ENCODE peak calls at places on chromosomes 12 and 14, in eight cellular contexts. Q is stimulated activated CD4-positive, alpha-beta T cell treated with anti-CD3 and anti-CD28 coated beads, Interleukin-12 subunit alpha, Interleukin-12 subunit beta, amount 100 ng/mL, for 48 hours; U is T-helper 2 cell; I is tibial nerve; H is ELR; K is fibroblast of mammary gland; A is gastrocnemius medialis; J is AG09309. P is an unnamed sample.

GRCh38 chr14:56120091-56120632 is 2.0 kb downstream of the PELI2 start:
- DNase-seq in J (no peak), Q (no peak), H (no peak), I (no peak), K (peak), U (no peak), A (no peak), P (no peak)

GRCh38 chr12:89451876-89452275 is 72.7 kb downstream of the GALNT4 start:
- DNase-seq in J (peak), K (peak), A (no peak), I (no peak), U (no peak), Q (no peak), H (peak), P (peak)

GRCh38 chr12:109544955-109545531 is 28.3 kb downstream of the MMAB start:
- DNase-seq in U (no peak), A (peak), Q (no peak), I (no peak), J (no peak), H (peak), K (peak), P (no peak)

GRCh38 chr12:101108130-101108529 is 101.9 kb downstream of the SLC5A8 start:
- DNase-seq in A (no peak), U (no peak), J (no peak), I (no peak), Q (no peak), H (no peak), K (no peak), P (no peak)

GRCh38 chr14:104730504-104730903 is 6.5 kb downstream of the ADSS1 start:
- DNase-seq in I (no peak), A (no peak), K (no peak), H (no peak), U (no peak), J (no peak), Q (no peak), P (no peak)

GRCh38 chr14:98792171-98792570 is 479.8 kb downstream of the BCL11B start:
- DNase-seq in K (no peak), Q (no peak), I (no peak), J (no peak), A (no peak), U (no peak), H (no peak), P (no peak)

GRCh38 chr12:102816816-102817434 is 100.1 kb downstream of the PAH start:
- DNase-seq in H (peak), K (peak), A (no peak), J (no peak), U (no peak), I (no peak), Q (no peak), P (peak)

GRCh38 chr12:12606793-12607589 is 4.7 kb upstream of the CREBL2 start:
- DNase-seq in I (no peak), A (no peak), H (peak), K (peak), Q (no peak), U (no peak), J (no peak), P (no peak)

GRCh38 chr14:97458302-97459137 is 661.3 kb downstream of the VRK1 start:
- DNase-seq in Q (peak), K (no peak), H (no peak), A (no peak), U (peak), J (no peak), I (no peak), P (no peak)

GRCh38 chr14:61558271-61558670 is 137.0 kb upstream of the HIF1A start:
- DNase-seq in J (no peak), K (no peak), H (no peak), I (no peak), A (no peak), U (no peak), Q (no peak), P (no peak)

GRCh38 chr14:94145902-94146527 is 16.6 kb upstream of the IFI27L2 start:
- DNase-seq in I (no peak), A (no peak), H (no peak), K (no peak), J (no peak), Q (no peak), U (no peak), P (no peak)

GRCh38 chr14:39431416-39432178 is 636 bp downstream of the FBXO33 start:
- DNase-seq in K (peak), H (peak), U (peak), I (peak), A (peak), J (no peak), Q (peak), P (no peak)

GRCh38 chr12:104136577-104136976 is 1.4 kb downstream of the NFYB start:
- DNase-seq in Q (no peak), A (no peak), I (no peak), U (no peak), H (peak), K (peak), J (no peak), P (no peak)

GRCh38 chr12:104710940-104711725 is 247.0 kb downstream of the SLC41A2 start:
- DNase-seq in K (peak), H (peak), A (no peak), I (no peak), Q (no peak), U (no peak), J (peak), P (peak)